ENCODE peak calls at places on chromosomes 3 and 15, in six cellular contexts. P is HTR-8/SVneo, S is naive B cell, D is body of pancreas, M is HT1080, F is breast epithelium. R is an unnamed sample.

GRCh38 chr15:101293122-101293521 is 1.9 kb downstream of the SNRPA1 start:
- DNase-seq in P (no peak), S (no peak), D (no peak), M (no peak), F (no peak), R (no peak)

GRCh38 chr3:156659260-156659659 is 15.1 kb upstream of the TIPARP start:
- DNase-seq in P (no peak), S (no peak), D (no peak), M (no peak), F (no peak), R (no peak)

GRCh38 chr3:56976666-56977560 is 83.6 kb upstream of the SPATA12 start:
- DNase-seq in P (no peak), S (no peak), D (no peak), M (peak; percentile 53), F (no peak), R (peak; percentile 24)

GRCh38 chr3:12268050-12268449 is 20.8 kb upstream of the PPARG start:
- DNase-seq in P (no peak), S (no peak), D (no peak), M (no peak), F (no peak), R (no peak)

GRCh38 chr15:56056626-56057025 is 63.2 kb upstream of the NEDD4 start:
- DNase-seq in P (no peak), S (no peak), D (no peak), M (no peak), F (no peak), R (no peak)

GRCh38 chr3:186284661-186285060 is 77.4 kb downstream of the DGKG start:
- DNase-seq in P (no peak), S (no peak), D (no peak), M (no peak), F (no peak), R (no peak)

GRCh38 chr3:195767792-195768191 is 43.9 kb downstream of the MUC4 start:
- DNase-seq in P (no peak), S (no peak), D (no peak), M (no peak), F (no peak), R (no peak)

GRCh38 chr3:19898725-19899124 is 35.3 kb downstream of the EFHB start:
- DNase-seq in P (peak; percentile 13), S (no peak), D (no peak), M (peak; percentile 27), F (no peak), R (no peak)

GRCh38 chr15:98441599-98441998 is 206.7 kb upstream of the IGF1R start:
- DNase-seq in P (no peak), S (no peak), D (no peak), M (no peak), F (no peak), R (no peak)

GRCh38 chr15:42845581-42845980 is 75.0 kb downstream of the TTBK2 start:
- DNase-seq in P (no peak), S (no peak), D (no peak), M (peak; percentile 53), F (no peak), R (no peak)

GRCh38 chr3:194688207-194688711 is 2.6 kb downstream of the FAM43A start:
- DNase-seq in P (peak; percentile 40), S (peak; percentile 77), D (peak; percentile 42), M (no peak), F (peak; percentile 32), R (peak; percentile 72)

R was measured in dermis microvascular lymphatic vessel endothelial cell.